ENCODE peak calls at places on chromosome 11, in six cellular contexts. D is cardiac muscle cell; P is NT2/D1; V is H7; E is naive thymus-derived CD4-positive, alpha-beta T cell; F is OCI-LY7. J is an unnamed sample.

GRCh38 chr11:11845551-11845950 is 3.8 kb downstream of the USP47 start:
- DNase-seq in D (no peak), P (no peak), V (no peak), E (no peak), F (no peak), J (no peak)

GRCh38 chr11:15223318-15223717 is 108.6 kb downstream of the INSC start:
- DNase-seq in D (no peak), P (no peak), V (no peak), E (no peak), F (no peak), J (no peak)

GRCh38 chr11:65448074-65448417 is 25.4 kb downstream of the NEAT1 start:
- DNase-seq in D (peak; percentile 55), P (no peak), V (no peak), E (no peak), F (peak; percentile 14), J (no peak)

GRCh38 chr11:27626269-27626937 is 73.9 kb downstream of the BDNF start:
- DNase-seq in D (no peak), P (no peak), V (no peak), E (no peak), F (no peak), J (no peak)

GRCh38 chr11:68976095-68976494 is 4.7 kb downstream of the MRGPRD start:
- DNase-seq in D (no peak), P (no peak), V (no peak), E (no peak), F (no peak), J (no peak)

GRCh38 chr11:10937416-10937815 is 79.6 kb upstream of the ZBED5 start:
- DNase-seq in D (no peak), P (no peak), V (no peak), E (no peak), F (no peak), J (peak; percentile 21)

GRCh38 chr11:61071880-61072279 is 30.4 kb upstream of the CD5 start:
- DNase-seq in D (no peak), P (no peak), V (no peak), E (no peak), F (no peak), J (no peak)

GRCh38 chr11:74839971-74840370 is 91.3 kb downstream of the RNF169 start:
- DNase-seq in D (peak; percentile 14), P (no peak), V (no peak), E (no peak), F (no peak), J (no peak)

GRCh38 chr11:125214466-125215204 is 50.1 kb downstream of the PKNOX2 start:
- DNase-seq in D (peak; percentile 80), P (peak; percentile 75), V (peak; percentile 58), E (no peak), F (no peak), J (no peak)

GRCh38 chr11:30729187-30729713 is 143.1 kb upstream of the MPPED2 start:
- DNase-seq in D (no peak), P (no peak), V (no peak), E (no peak), F (no peak), J (no peak)

GRCh38 chr11:88175004-88175706 is at the start of gene RAB38:
- DNase-seq in D (peak; percentile 35), P (peak; percentile 44), V (peak; percentile 86), E (no peak), F (peak; percentile 1), J (peak; percentile 50)
- H3K4me3 ChIP-seq in D (peak within 1 kb of the TSS; percentile 35), P (peak within 1 kb of the TSS; percentile 66), V (peak within 1 kb of the TSS; percentile 59), E (peak within 1 kb of the TSS; percentile 45), F (peak within 1 kb of the TSS; percentile 30), J (peak within 1 kb of the TSS; percentile 9)

GRCh38 chr11:123561046-123561781 is 93.2 kb downstream of the SCN3B start:
- DNase-seq in D (peak; percentile 56), P (no peak), V (peak; percentile 77), E (no peak), F (no peak), J (no peak)
- H3K4me3 ChIP-seq in D (no peak overlapping the region), P (no peak overlapping the region), V (no peak overlapping the region), E (peak overlapping the region; percentile 31), F (no peak overlapping the region), J (no peak overlapping the region)

DNA sequence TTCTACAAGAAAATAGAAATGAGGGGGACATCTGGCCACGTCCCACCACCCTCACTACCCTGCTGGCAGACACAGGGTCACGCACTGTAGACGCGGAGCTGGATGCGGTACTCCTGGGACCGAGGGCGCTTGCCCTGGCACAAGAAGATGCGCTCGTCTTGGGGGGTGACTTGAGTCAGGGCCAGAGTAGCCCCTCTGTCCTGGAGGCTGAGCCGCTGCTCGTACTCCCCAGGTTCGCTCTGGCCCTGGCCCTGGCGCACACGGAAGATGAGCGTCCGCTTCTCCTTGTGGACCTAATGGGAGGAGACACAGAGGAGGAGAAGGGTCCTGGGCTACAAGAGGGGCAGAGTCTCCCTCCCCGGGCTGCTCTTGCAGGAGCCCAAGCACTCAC is 2.2 kb downstream of the MCAM start:
- DNase-seq in D (no peak), P (no peak), V (no peak), E (no peak), F (no peak), J (no peak)
- H3K4me3 ChIP-seq in D (no peak overlapping the region), P (peak overlapping the region; percentile 57), V (no peak overlapping the region), E (peak overlapping the region; percentile 69), F (no peak overlapping the region), J (no peak overlapping the region)

GRCh38 chr11:94557391-94557790 is 9.8 kb upstream of the PIWIL4 start:
- DNase-seq in D (no peak), P (no peak), V (no peak), E (no peak), F (no peak), J (no peak)
- H3K4me3 ChIP-seq in D (no peak overlapping the region), P (no peak overlapping the region), V (no peak overlapping the region), E (no peak overlapping the region), F (no peak overlapping the region), J (no peak overlapping the region)

GRCh38 chr11:104876324-104876723 is 21.9 kb downstream of the CASP12 start:
- DNase-seq in D (no peak), P (no peak), V (no peak), E (peak; percentile 11), F (no peak), J (no peak)

GRCh38 chr11:104873252-104873651 is 25.0 kb downstream of the CASP12 start:
- DNase-seq in D (no peak), P (no peak), V (peak; percentile 4), E (no peak), F (peak; percentile 7), J (no peak)

GRCh38 chr11:104872393-104872792 is 25.9 kb downstream of the CASP12 start:
- DNase-seq in D (no peak), P (no peak), V (no peak), E (no peak), F (no peak), J (no peak)

GRCh38 chr11:104866815-104867214 is 31.4 kb downstream of the CASP12 start:
- DNase-seq in D (no peak), P (no peak), V (no peak), E (no peak), F (no peak), J (no peak)

DNA sequence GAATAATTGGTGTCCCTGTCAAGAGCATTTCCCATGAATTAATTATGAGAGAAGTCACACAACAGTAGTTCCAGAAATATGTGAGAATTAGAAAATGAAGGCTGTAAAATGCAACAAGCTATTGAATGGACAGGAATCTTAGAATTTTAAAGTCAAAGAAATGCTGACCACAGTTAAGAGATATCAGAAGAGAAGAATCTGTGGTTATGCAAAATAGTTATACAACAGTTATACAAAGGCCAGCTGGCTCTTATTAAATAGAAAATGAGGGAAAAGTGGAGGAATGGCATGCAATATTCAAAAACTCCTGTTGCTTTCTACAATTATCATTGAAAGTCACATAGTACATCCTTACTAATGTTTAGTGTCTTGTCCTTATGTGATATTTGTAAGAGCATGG is 27.4 kb downstream of the CASP12 start:
- DNase-seq in D (peak; percentile 70), P (no peak), V (no peak), E (no peak), F (no peak), J (no peak)
- H3K4me3 ChIP-seq in D (no peak overlapping the region), P (no peak overlapping the region), V (no peak overlapping the region), E (no peak overlapping the region), F (no peak overlapping the region), J (no peak overlapping the region)

J was measured in mucosa of descending colon.